ENCODE peak calls at places on chromosomes 4 and X, in five cellular contexts. M is GM12878, L is HepG2, V is K562, F is SK-N-SH. W is an unnamed sample.

GRCh38 chr4:26028793-26029511 is 114.9 kb downstream of the SMIM20 start:
- DNase-seq in V (peak), F (peak), L (peak), M (no peak), W (peak)

GRCh38 chr4:25860586-25861421 is 2.0 kb downstream of the SEL1L3 start:
- DNase-seq in F (no peak), L (no peak), V (peak), M (no peak), W (no peak)

GRCh38 chrX:1397001-1397400 is 5.1 kb upstream of the SLC25A6 start:
- DNase-seq in V (no peak), F (no peak), M (no peak), L (no peak), W (no peak)

GRCh38 chrX:10208953-10209352 is 52.2 kb downstream of the CLCN4 start:
- DNase-seq in M (no peak), F (no peak), V (no peak), L (no peak), W (no peak)

GRCh38 chr4:94828882-94829281 is 71.1 kb downstream of the BMPR1B start:
- DNase-seq in V (no peak), M (no peak), L (no peak), F (no peak), W (no peak)

GRCh38 chrX:136781180-136781797 is 557 bp upstream of the ARHGEF6 start:
- DNase-seq in V (no peak), F (no peak), M (no peak), L (no peak), W (no peak)

GRCh38 chr4:94852601-94853000 is 94.8 kb downstream of the BMPR1B start:
- DNase-seq in V (no peak), F (no peak), M (no peak), L (no peak), W (no peak)

GRCh38 chrX:19121898-19122640 is at the start of gene ADGRG2:
- DNase-seq in F (peak), L (no peak), V (no peak), M (no peak), W (no peak)

GRCh38 chrX:152663086-152663485 is 25.4 kb downstream of the GABRQ start:
- DNase-seq in F (no peak), M (no peak), V (no peak), L (no peak), W (no peak)

GRCh38 chrX:39309721-39310152 is 508.5 kb downstream of the MID1IP1 start:
- DNase-seq in F (peak), M (no peak), V (no peak), L (no peak), W (no peak)

GRCh38 chr4:123997116-123997515 is 600.5 kb downstream of the SPRY1 start:
- DNase-seq in L (peak), V (no peak), M (no peak), F (no peak), W (no peak)

GRCh38 chr4:70743728-70744127 is 22.0 kb downstream of the RUFY3 start:
- DNase-seq in V (no peak), F (no peak), M (no peak), L (no peak), W (no peak)

GRCh38 chr4:156638332-156638731 is 333.3 kb downstream of the PDGFC start:
- DNase-seq in L (no peak), M (no peak), F (no peak), V (no peak), W (no peak)

GRCh38 chrX:130772313-130773140 is 130.5 kb downstream of the ENOX2 start:
- DNase-seq in L (peak), V (no peak), M (no peak), F (peak), W (no peak)

GRCh38 chrX:24619647-24620046 is 27.5 kb downstream of the PCYT1B start:
- DNase-seq in V (no peak), L (peak), F (peak), M (no peak), W (no peak)

GRCh38 chr4:77344001-77344400 is 187.0 kb downstream of the CCNG2 start:
- DNase-seq in L (no peak), V (no peak), M (no peak), F (no peak), W (no peak)

GRCh38 chr4:86114563-86114962 is 245.3 kb downstream of the MAPK10 start:
- DNase-seq in M (no peak), L (no peak), V (no peak), F (no peak), W (no peak)

GRCh38 chr4:73726000-73726399 is 14.4 kb upstream of the CXCL8 start:
- DNase-seq in F (no peak), M (no peak), L (no peak), V (no peak), W (no peak)

DNA sequence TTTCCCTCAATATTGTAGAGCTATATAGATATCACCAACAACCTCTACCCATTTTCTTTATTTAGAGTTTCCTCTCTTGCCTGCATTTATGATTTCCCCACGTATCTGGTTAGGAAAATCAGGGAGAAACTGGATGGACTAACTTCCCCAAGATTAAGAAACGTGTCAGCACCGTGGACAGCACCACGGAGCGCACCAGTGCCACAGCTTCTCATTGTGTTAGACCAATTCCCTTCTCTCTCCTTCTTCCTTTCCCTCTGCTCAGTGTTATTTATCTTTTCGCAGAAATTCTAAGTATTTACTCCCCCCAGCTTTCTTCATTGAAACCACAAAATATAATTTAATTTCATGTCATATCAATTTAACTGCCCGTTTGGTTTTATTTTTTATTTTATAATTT is 568.6 kb upstream of the BOD1L1 start:
- DNase-seq in F (no peak), M (no peak), L (no peak), V (no peak), W (peak)
- TF ChIP-seq MAX in F (no peak), M (no peak), L (no peak), V (no peak), W (peak)

DNA sequence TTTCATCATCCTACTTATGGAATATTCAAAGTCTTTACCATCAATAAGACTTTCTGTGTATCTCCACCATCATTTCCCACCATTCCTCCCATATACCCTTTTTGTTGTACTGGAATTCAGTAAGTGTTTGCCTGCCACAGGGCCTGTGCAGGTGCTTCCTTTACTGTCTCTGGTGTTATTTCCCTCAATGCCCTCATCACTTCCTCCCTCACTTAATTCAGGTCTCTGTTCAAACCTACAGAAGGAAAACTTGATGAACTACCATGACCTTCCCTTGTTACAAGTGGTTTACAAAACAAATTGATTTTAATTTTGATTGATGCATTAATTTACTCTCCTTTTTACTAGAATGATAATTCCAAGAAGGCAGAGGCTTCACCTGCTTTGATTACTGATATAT is 159.5 kb upstream of the FAT4 start:
- DNase-seq in V (no peak), M (no peak), L (no peak), F (no peak), W (no peak)
- TF ChIP-seq TAF1 in V (no peak), M (no peak), L (no peak), F (no peak), W (no peak)

DNA sequence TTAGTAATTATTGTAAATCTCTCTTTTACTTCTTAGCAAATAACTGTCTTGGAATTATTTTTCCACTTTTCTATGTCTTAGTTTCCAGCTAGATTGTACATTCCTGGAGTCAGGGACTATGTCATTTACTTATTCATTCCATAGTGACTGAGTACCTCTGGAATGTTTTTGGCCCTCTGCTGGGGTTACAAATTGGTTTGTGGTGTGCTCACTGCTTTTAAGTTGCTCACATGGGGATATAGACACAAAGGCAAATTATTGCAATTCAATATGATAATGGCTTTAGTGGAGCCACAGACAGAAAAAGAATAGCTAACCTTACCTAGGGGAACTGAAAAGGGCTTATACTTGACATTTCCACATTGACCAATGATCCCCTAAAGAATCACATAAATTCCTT is 63.7 kb upstream of the PDGFRA start:
- DNase-seq in L (peak), F (no peak), M (no peak), V (no peak), W (no peak)
- TF ChIP-seq MAX in L (no peak), F (peak), M (no peak), V (no peak), W (no peak)

DNA sequence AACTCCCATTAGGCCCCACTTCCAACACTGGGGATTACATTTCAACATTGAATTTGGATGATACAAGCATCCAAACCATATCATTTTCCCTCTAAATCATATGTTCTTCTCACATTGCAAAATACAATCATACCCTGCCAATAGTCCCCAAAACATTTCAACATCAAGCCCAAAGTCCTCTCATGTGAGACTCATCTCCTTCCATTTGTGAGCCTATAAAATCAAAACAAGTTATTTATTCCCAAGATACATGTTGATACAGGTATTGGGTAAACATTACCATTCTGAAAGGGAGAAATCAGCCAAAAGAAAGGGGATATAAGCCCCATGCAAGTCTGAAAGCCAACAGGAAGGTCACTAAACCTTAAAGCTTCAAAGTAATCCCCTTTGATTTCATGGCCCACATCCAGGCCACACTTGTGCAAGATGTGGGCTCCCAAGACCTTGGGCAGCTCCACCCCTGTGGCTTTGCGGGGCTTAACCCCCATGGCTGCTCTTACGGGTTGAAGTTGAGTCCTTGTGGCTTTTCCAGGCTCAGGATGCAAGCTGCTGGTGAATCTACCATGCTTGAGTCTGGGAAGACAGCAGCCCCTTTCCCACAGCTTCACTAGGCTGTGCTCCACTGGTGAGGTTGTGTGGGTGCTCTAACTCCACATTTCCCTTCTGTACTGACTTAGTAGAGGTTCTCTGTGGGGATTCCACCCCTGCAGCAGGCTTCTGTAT is 40.6 kb upstream of the SERTM2 start:
- DNase-seq in F (no peak), L (no peak), V (no peak), M (no peak), W (no peak)
- TF ChIP-seq TAF1 in F (no peak), L (no peak), V (no peak), M (no peak), W (no peak)

DNA sequence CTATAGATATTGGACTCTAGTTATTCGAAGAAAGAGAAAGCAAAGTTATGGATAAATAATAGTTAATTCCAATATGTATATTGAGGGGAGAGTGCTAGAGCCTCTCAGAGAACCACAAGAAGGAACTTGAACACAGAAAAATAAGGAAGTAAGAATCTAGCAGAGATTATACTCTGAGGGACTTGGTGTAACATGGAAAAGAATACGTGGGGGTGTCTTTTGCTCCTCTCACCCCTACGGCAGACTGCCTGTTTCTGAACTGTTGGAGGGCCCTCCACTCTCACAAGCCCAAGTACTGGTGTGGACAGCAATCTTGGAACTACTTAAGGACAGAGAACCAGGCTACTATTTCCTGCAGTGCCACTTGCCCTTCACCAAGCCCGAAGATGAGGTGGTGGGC is 1174.4 kb upstream of the PCDH10 start:
- DNase-seq in L (no peak), V (no peak), F (no peak), M (no peak), W (no peak)
- TF ChIP-seq MAX in L (no peak), V (no peak), F (no peak), M (no peak), W (no peak)

GRCh38 chrX:125710403-125711062 is 390.9 kb downstream of the TEX13C start:
- DNase-seq in F (no peak), L (no peak), M (no peak), V (no peak), W (no peak)
- TF ChIP-seq TAF1 in F (no peak), L (no peak), M (no peak), V (no peak), W (no peak)

DNA sequence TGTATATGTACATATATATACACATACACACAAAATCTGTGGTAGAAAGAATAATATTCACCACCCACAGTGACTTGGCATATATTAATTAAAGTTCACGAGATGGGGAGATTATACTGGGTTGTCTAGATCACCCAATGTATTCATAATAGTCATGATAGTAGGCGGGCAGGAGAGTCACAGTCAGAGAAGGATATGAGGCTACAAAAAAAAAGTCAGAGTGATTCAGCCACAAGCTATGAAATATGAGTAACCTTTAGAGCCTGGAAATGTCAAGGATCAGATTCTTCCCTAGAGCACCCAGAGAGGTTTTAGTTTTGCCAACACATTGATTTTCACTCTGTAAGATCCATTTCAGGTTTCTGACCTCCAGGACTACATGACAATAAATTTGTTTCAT is 501.9 kb downstream of the GABRG1 start:
- DNase-seq in L (no peak), V (no peak), M (no peak), F (no peak), W (no peak)
- TF ChIP-seq MAX in L (no peak), V (no peak), M (no peak), F (no peak), W (no peak)

GRCh38 chr4:136763844-136764446 is 768.3 kb downstream of the PCDH18 start:
- DNase-seq in M (no peak), F (no peak), L (no peak), V (no peak), W (no peak)

GRCh38 chr4:136769717-136770116 is 762.6 kb downstream of the PCDH18 start:
- DNase-seq in V (no peak), M (no peak), F (no peak), L (no peak), W (no peak)

GRCh38 chr4:136768925-136769275 is 763.4 kb downstream of the PCDH18 start:
- DNase-seq in L (no peak), F (no peak), M (no peak), V (no peak), W (no peak)

DNA sequence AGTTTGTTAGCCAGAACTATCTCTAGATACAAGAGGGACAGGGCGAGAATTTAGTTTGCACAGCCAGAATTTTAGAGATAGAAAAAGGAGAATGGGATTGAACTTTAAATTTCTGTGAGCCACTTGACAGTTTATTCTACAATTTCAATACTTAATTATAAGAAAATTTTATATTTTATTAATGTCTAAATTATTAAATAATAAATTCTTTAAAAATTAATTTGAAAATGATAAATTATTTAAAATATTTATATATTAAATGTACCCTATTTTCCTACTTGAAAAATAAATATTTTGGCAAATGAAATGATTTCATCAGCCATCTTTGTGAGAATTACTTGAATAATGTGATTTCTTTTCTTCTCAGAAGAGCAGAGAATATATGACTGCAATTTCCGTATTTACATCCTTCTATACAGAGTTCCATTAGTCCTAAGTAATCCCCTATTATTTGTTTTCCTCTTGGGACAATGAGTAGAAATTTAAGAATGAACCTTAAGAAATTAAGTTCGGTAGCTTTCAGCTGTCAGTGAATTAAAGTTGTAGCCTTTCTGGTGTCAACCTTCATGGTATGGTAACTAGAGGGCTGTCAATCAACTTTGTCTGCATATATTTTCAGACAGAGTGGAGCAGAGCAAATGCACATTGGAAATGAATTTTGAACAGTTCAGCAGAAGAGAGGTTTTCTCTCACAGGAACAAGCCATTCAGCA is 763.9 kb downstream of the PCDH18 start:
- DNase-seq in V (no peak), M (no peak), L (no peak), F (no peak), W (no peak)
- TF ChIP-seq TAF1 in V (no peak), M (no peak), L (no peak), F (no peak), W (no peak)